ENCODE peak calls at places on chromosomes 6 and 20, in four cellular contexts. W is HepG2, P is A549, G is K562. V is an unnamed sample.

GRCh38 chr6:130843575-130844320 is 16.5 kb downstream of the SMLR1 start:
- DNase-seq in W (peak), P (peak), G (peak), V (no peak)

GRCh38 chr20:21741266-21741665 is 35.8 kb downstream of the PAX1 start:
- DNase-seq in W (no peak), P (no peak), G (no peak), V (no peak)

GRCh38 chr6:34589633-34590139 is 33.6 kb upstream of the SPDEF start:
- DNase-seq in W (no peak), P (no peak), G (no peak), V (no peak)

GRCh38 chr20:21780528-21780927 is 75.1 kb downstream of the PAX1 start:
- DNase-seq in W (no peak), P (no peak), G (no peak), V (no peak)

GRCh38 chr6:24378473-24379097 is 20.7 kb upstream of the DCDC2 start:
- DNase-seq in W (peak), P (no peak), G (no peak), V (no peak)

GRCh38 chr6:72849346-72849745 is 227.5 kb downstream of the KCNQ5 start:
- DNase-seq in W (no peak), P (no peak), G (no peak), V (no peak)

GRCh38 chr20:20525756-20526155 is 157.9 kb downstream of the INSM1 start:
- DNase-seq in W (no peak), P (no peak), G (no peak), V (no peak)

GRCh38 chr6:74091133-74091793 is 395.3 kb downstream of the CD109 start:
- DNase-seq in W (peak), P (peak), G (peak), V (no peak)

GRCh38 chr6:40358473-40359460 is 228.4 kb downstream of the LRFN2 start:
- DNase-seq in W (no peak), P (no peak), G (no peak), V (no peak)

GRCh38 chr6:83417880-83418663 is 12.8 kb downstream of the ME1 start:
- DNase-seq in W (peak), P (peak), G (peak), V (no peak)

GRCh38 chr6:111228094-111228493 is 140.8 kb downstream of the SLC16A10 start:
- DNase-seq in W (no peak), P (no peak), G (no peak), V (no peak)

GRCh38 chr6:46990031-46990644 is 52.0 kb downstream of the ADGRF1 start:
- DNase-seq in W (no peak), P (no peak), G (no peak), V (no peak)

GRCh38 chr6:163585932-163586437 is 171.5 kb downstream of the QKI start:
- DNase-seq in W (no peak), P (peak), G (peak), V (no peak)

GRCh38 chr20:12695937-12696336 is 312.8 kb upstream of the SPTLC3 start:
- DNase-seq in W (no peak), P (no peak), G (no peak), V (peak)
- TF ChIP-seq NR3C1 in W (no peak), P (no peak), G (no peak), V (no peak)

DNA sequence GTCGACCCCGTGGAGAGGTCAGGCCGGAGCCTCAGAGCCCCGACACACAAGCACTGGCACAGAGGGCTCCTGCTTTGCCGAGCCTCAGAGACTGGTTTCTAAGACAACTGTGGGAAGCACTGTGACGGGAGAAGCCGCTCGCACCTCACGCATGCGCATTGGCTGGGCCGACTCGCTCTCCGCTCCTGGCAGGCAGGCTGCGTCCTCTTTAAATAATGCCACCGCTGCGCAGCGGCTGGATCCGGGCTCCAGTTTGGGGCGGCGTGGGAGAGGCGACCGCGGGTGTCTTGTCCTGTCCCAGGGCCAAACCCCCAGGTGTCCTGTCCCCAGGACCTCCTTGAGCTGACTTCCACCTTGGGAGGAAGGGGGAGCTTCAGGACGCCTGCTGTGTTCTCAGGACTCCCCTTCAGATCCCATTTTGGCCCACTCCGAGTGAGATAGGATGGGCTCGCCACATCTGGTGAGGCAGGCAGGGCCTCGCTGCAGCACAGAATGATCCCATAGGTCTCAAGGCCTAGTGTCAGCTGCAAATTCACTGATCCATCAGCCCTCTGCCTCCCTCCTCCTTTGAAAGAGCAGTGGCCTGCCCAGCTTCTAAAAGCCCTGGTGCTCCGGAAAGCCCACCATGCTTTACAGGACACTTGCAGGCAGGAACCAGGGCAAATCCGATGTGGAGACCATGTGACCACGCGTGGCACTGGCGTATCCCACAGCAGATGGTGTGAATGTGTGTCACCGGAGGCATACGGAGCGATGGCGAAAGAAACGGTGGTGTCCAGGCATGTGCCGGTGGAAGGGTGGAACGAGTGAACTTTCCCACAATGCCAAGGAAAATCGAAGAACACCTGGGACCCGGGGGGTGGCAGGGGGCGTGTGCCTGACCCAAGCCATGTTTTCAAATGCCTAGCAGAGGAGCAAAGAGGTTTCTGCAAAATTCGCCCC is 169.3 kb upstream of the ZNF337 start:
- DNase-seq in W (peak), P (peak), G (peak), V (peak)
- TF ChIP-seq NR3C1 in W (no peak), P (no peak), G (no peak), V (no peak)

DNA sequence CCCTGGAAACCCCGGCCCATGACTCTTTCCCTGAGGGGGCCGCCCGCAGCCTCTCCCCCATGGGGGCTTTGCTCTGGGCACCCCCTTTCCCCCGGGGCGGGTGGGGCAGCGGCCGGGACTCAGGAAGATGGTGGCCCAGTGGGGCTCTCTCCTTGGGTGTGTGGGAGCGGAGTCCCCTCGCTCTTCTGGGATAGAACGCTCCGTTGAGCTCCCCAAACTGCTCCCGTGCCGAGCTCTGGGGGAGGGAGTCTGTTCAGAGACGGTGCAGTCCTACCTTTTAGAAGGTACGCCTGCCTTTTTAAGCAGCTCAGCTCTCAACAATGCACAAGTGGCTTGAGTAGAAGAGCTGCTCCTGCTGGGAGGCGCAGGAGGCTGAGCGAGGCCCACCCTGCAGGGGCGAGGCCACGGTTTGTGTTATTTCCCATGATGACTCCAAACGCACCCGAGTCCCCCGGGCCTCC is 21.7 kb upstream of the BHLHE23 start:
- DNase-seq in W (no peak), P (no peak), G (no peak), V (peak)
- TF ChIP-seq NR3C1 in W (no peak), P (no peak), G (no peak), V (no peak)

DNA sequence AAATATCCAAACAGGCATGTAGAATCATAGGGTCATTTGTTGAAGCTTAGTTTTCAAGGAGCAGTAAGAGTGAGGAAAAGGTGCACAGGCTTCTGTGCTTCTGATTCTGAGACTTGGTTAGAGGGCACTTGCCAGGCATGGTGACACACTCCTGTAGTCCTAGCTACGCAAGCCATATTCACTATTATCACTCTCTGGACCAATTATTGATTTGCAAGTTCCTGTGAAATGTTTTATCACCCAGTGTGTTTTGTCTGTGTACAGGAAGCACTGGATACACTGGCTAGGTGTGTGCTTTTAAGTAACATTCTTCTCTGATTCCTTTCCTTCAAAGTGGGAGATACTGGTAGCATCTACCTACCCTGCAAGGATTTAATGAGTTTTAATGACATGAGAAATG is 76.3 kb downstream of the JARID2 start:
- DNase-seq in W (no peak), P (no peak), G (no peak), V (no peak)
- TF ChIP-seq NR3C1 in W (no peak), P (no peak), G (no peak), V (no peak)

GRCh38 chr6:160395187-160395586 is 47.0 kb downstream of the SLC22A3 start:
- DNase-seq in W (no peak), P (no peak), G (no peak), V (no peak)

GRCh38 chr6:160394654-160395035 is 46.5 kb downstream of the SLC22A3 start:
- DNase-seq in W (peak), P (peak), G (no peak), V (no peak)

GRCh38 chr6:160393966-160394653 is 45.9 kb downstream of the SLC22A3 start:
- DNase-seq in W (peak), P (peak), G (peak), V (peak)

GRCh38 chr6:160400426-160400825 is 52.2 kb downstream of the SLC22A3 start:
- DNase-seq in W (no peak), P (no peak), G (no peak), V (no peak)

GRCh38 chr6:160398674-160399271 is 50.6 kb downstream of the SLC22A3 start:
- DNase-seq in W (no peak), P (no peak), G (no peak), V (no peak)
- TF ChIP-seq NR3C1 in W (no peak), P (no peak), G (no peak), V (no peak)

DNA sequence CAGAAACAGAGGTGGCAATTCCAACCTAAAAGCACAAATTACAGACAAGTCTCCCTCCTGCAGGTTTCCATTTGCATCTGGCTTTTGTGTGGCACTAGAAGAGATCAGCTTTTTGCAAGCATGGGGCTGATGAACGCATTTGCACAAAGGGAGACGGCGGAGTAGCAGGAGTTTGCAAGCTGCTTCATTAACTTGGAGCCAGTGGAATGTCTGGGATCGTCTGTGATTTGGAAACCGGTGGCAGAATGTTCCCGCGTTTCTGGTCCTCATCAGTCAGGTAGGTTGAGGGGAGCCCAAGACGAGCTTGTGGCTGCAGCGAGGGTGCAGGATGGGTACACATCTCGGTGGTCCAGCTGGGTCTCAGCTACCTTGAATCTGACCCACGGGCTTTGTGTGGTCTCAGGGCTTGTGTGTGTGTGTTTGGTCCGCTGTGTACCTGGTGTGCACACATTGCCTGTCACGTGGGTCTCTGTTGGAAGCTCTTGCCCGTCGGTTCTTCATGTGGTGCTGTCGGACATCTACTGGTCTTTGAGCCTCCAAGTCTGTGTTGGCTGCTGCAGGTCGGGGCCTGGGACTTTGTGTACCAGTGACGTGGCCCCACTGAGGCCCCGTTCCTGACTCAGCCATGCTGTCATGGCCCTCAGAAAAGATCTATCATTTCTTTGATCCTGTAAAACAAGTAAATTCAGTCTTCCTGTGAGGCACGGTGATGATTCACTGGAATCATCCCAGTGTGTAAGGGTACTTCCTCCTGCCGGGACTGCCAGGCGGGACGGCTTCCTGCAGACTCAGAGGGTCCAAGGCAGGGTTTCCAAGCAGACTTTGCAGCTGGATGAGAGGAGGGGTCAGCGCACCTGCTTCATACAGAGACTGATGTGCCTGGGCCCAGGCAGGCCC is 12.4 kb upstream of the MYT1 start:
- DNase-seq in W (peak), P (no peak), G (no peak), V (no peak)
- TF ChIP-seq NR3C1 in W (no peak), P (no peak), G (no peak), V (no peak)

GRCh38 chr6:135506270-135506997 is 8.9 kb upstream of the AHI1 start:
- DNase-seq in W (peak), P (peak), G (peak), V (no peak)
- TF ChIP-seq NR3C1 in W (no peak), P (no peak), G (no peak), V (no peak)

DNA sequence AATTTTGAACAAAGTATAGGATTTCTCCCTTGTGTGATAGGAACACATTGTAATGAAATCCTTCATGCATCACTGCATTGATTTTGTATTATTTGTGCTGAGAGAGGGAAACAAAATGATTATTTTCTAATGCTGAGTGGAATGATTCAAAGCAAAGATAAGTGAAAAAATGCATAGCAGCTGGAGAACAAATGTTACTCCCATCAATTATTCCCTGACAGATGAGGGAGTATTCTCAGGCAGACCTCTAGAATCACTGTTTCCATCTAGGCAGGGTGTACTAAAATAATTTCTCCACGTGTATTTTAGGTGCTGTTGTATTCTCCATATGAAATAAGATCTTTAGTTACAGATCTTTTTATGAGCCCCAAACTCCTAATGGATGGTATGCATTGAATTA is 39.4 kb downstream of the RNF217 start:
- DNase-seq in W (no peak), P (no peak), G (no peak), V (no peak)
- TF ChIP-seq NR3C1 in W (no peak), P (no peak), G (no peak), V (no peak)